ENCODE peak calls at places on chromosomes 7 and 10, in seven cellular contexts. A is sigmoid colon; L is neural progenitor cell; R is left ventricle myocardium inferior; U is hepatocyte; V is CD8-positive, alpha-beta T cell; M is right lobe of liver. N is an unnamed sample.

GRCh38 chr7:45259966-45260646 is 102.5 kb downstream of the RAMP3 start:
- DNase-seq in A (no peak), L (peak; percentile 81), R (peak; percentile 66), U (peak; percentile 53), V (peak; percentile 36), M (peak; percentile 76), N (peak; percentile 41)

GRCh38 chr10:73167557-73168485 is at the start of the genes ECD and FAM149B1:
- DNase-seq in A (peak; percentile 97), L (peak; percentile 96), R (peak; percentile 94), U (peak; percentile 96), V (peak; percentile 74), M (peak; percentile 96), N (peak; percentile 92)

GRCh38 chr7:516606-517456 is 2.8 kb downstream of the PDGFA start:
- DNase-seq in A (no peak), L (peak; percentile 74), R (peak; percentile 49), U (peak; percentile 87), V (no peak), M (no peak), N (peak; percentile 69)

GRCh38 chr10:99532687-99533495 is at the start of gene NKX2-3:
- DNase-seq in A (peak; percentile 100), L (peak; percentile 92), R (peak; percentile 48), U (peak; percentile 63), V (no peak), M (peak; percentile 68), N (peak; percentile 62)

GRCh38 chr7:1678571-1679325 is 8.7 kb downstream of the ELFN1 start:
- DNase-seq in A (peak; percentile 45), L (no peak), R (no peak), U (no peak), V (no peak), M (no peak), N (no peak)

GRCh38 chr10:111648046-111648445 is 535.5 kb downstream of the GPAM start:
- DNase-seq in A (no peak), L (no peak), R (no peak), U (no peak), V (no peak), M (no peak), N (no peak)

GRCh38 chr7:78279035-78279434 is 480.5 kb downstream of the PHTF2 start:
- DNase-seq in A (no peak), L (no peak), R (no peak), U (no peak), V (no peak), M (no peak), N (no peak)

GRCh38 chr10:83108565-83109333 is 1030.6 kb upstream of the GHITM start:
- DNase-seq in A (no peak), L (no peak), R (no peak), U (no peak), V (no peak), M (peak; percentile 23), N (no peak)

GRCh38 chr10:97865488-97865887 is 15.8 kb downstream of the GOLGA7B start:
- DNase-seq in A (no peak), L (no peak), R (no peak), U (no peak), V (no peak), M (no peak), N (no peak)

GRCh38 chr10:14556285-14556956 is 218.3 kb downstream of the FAM107B start:
- DNase-seq in A (no peak), L (peak; percentile 65), R (no peak), U (peak; percentile 56), V (no peak), M (peak; percentile 77), N (peak; percentile 55)

GRCh38 chr10:14554091-14554842 is 220.4 kb downstream of the FAM107B start:
- DNase-seq in A (no peak), L (no peak), R (no peak), U (peak; percentile 41), V (no peak), M (no peak), N (peak; percentile 58)

GRCh38 chr10:14554843-14555205 is 219.9 kb downstream of the FAM107B start:
- DNase-seq in A (no peak), L (no peak), R (no peak), U (no peak), V (no peak), M (no peak), N (no peak)

GRCh38 chr10:14557573-14557972 is 217.1 kb downstream of the FAM107B start:
- DNase-seq in A (no peak), L (no peak), R (no peak), U (no peak), V (no peak), M (no peak), N (no peak)

DNA sequence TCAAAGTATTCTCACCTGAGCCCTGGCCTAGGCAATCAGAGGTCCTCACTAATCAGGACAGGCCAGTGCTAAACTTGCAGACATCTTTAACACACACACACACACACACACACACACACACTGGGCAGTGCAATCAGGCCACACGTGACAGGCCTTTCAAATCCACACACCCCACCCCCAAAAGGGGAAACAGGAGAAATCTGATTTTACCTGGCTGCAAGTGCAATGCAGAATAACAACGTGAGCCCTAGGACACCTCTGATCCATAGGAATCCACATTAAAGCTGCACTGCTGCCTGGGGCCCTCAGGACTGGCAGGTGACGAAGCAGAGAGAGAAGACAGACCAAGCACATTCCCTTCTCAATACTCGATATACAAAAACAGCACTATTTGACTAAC is 218.9 kb downstream of the FAM107B start:
- DNase-seq in A (no peak), L (peak; percentile 18), R (no peak), U (no peak), V (no peak), M (no peak), N (no peak)
- H3K27ac ChIP-seq in A (no peak overlapping the region), L (no peak overlapping the region), R (peak overlapping the region; percentile 10), U (peak overlapping the region; percentile 77), V (no peak overlapping the region), M (peak overlapping the region; percentile 92), N (peak overlapping the region; percentile 80)

DNA sequence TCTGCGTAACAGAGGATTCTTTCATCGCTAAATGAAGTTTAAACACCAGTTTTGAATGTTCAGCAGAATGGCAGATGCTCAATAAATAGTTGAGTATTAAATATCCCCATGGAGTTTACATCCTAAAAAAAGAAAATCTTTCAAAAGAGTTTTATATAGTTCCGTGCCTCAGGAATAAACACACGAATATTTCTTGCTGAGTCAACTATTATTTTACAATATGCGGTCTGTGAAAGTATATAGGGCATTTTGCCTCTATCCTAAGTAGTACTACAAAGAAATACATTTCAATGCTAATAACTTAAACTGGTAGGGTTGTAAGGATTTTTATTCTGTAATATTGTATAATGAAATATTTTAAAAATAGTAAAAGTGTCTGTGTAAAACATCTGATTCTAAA is 1.3 kb downstream of the DBF4 start:
- DNase-seq in A (no peak), L (no peak), R (no peak), U (no peak), V (no peak), M (no peak), N (no peak)
- H3K4me1 ChIP-seq in A (peaks cover 14% of the 10 kb centered on the region), L (peaks cover 22% of the 10 kb centered on the region), R (peaks cover 35% of the 10 kb centered on the region), U (peaks cover 4% of the 10 kb centered on the region), V (peaks cover 31% of the 10 kb centered on the region), M (peaks cover 15% of the 10 kb centered on the region), N (peaks cover 27% of the 10 kb centered on the region)

GRCh38 chr10:103244663-103245271 is 920 bp upstream of the RPEL1 start:
- DNase-seq in A (peak; percentile 88), L (peak; percentile 81), R (peak; percentile 60), U (peak; percentile 84), V (peak; percentile 29), M (peak; percentile 64), N (peak; percentile 83)

GRCh38 chr10:103241262-103242011 is 4.2 kb upstream of the RPEL1 start:
- DNase-seq in A (no peak), L (peak; percentile 23), R (no peak), U (peak; percentile 83), V (no peak), M (no peak), N (peak; percentile 83)

GRCh38 chr10:103246328-103246727 is 641 bp downstream of the RPEL1 start:
- DNase-seq in A (no peak), L (no peak), R (no peak), U (no peak), V (no peak), M (no peak), N (no peak)
- TF ChIP-seq CTCF in A (no peak), L (peak; percentile 15), R (no peak), U (no peak), V (no peak), M (no peak), N (no peak)

GRCh38 chr10:35442592-35442991 is 106.3 kb downstream of the CCNY start:
- DNase-seq in A (no peak), L (no peak), R (no peak), U (no peak), V (no peak), M (no peak), N (no peak)

GRCh38 chr10:35443858-35444257 is 107.5 kb downstream of the CCNY start:
- DNase-seq in A (no peak), L (no peak), R (no peak), U (no peak), V (no peak), M (no peak), N (no peak)

GRCh38 chr10:35439172-35439571 is 102.9 kb downstream of the CCNY start:
- DNase-seq in A (no peak), L (no peak), R (no peak), U (no peak), V (no peak), M (no peak), N (no peak)

GRCh38 chr10:35440016-35440415 is 103.7 kb downstream of the CCNY start:
- DNase-seq in A (no peak), L (no peak), R (no peak), U (no peak), V (no peak), M (no peak), N (no peak)

DNA sequence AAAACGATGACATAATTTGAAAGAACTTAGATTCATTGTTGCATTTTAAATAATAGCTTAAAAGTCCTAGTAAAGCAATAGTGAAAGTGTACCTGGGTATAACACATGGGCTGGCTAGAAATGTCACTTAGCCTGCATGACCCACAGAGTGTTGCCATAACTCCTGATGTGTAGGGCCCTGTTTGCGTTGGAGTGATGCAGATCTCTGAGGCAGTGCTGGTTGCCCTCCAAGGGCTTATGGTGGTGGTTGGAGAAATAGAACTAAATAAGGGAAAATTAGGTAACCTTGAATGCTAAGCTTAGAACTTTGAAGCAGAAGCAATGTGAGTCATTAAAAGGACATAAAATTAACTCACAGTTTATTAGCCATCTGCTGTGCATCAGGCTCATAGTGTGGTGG is 105.7 kb downstream of the CCNY start:
- DNase-seq in A (no peak), L (no peak), R (no peak), U (no peak), V (no peak), M (no peak), N (no peak)
- H3K27ac ChIP-seq in A (peak overlapping the region; percentile 31), L (no peak overlapping the region), R (peak overlapping the region; percentile 61), U (no peak overlapping the region), V (no peak overlapping the region), M (no peak overlapping the region), N (no peak overlapping the region)

GRCh38 chr10:114963908-114964307 is 25.9 kb downstream of the TRUB1 start:
- DNase-seq in A (no peak), L (no peak), R (no peak), U (no peak), V (no peak), M (no peak), N (no peak)
- H3K4me1 ChIP-seq in A (no peaks in the 10 kb centered on the region), L (peaks cover 4% of the 10 kb centered on the region), R (peaks cover 76% of the 10 kb centered on the region), U (no peaks in the 10 kb centered on the region), V (no peaks in the 10 kb centered on the region), M (no peaks in the 10 kb centered on the region), N (peaks cover 6% of the 10 kb centered on the region)